ENCODE peak calls at places on chromosomes 5 and 9, in nine cellular contexts. F is H9; T is neural crest cell; Y is CD8-positive, alpha-beta T cell; Z is foreskin keratinocyte; V is fibroblast of lung; L is neural progenitor cell; R is transverse colon; S is AG09309. Q is an unnamed sample.

GRCh38 chr5:173851595-173852248 is 36.4 kb upstream of the CPEB4 start:
- DNase-seq in F (no peak), T (no peak), Y (no peak), Z (no peak), V (no peak), L (no peak), R (no peak), S (no peak), Q (no peak)

GRCh38 chr9:111438576-111439235 is 45.5 kb downstream of the ECPAS start:
- DNase-seq in F (no peak), T (no peak), Y (no peak), Z (no peak), V (peak; percentile 50), L (no peak), R (no peak), S (no peak), Q (no peak)

GRCh38 chr5:50711280-50711679 is 44.8 kb downstream of the PARP8 start:
- DNase-seq in F (no peak), T (no peak), Y (peak; percentile 47), Z (no peak), V (no peak), L (no peak), R (peak; percentile 53), S (no peak), Q (no peak)

GRCh38 chr5:39998518-39998917 is 573.7 kb upstream of the DAB2 start:
- DNase-seq in F (no peak), T (no peak), Y (no peak), Z (no peak), V (no peak), L (no peak), R (peak; percentile 13), S (no peak), Q (no peak)

GRCh38 chr5:143229426-143229895 is 174.0 kb downstream of the NR3C1 start:
- DNase-seq in F (no peak), T (no peak), Y (peak; percentile 15), Z (no peak), V (no peak), L (peak; percentile 10), R (no peak), S (no peak), Q (no peak)

GRCh38 chr5:13325765-13326164 is 618.7 kb downstream of the DNAH5 start:
- DNase-seq in F (no peak), T (no peak), Y (no peak), Z (peak; percentile 62), V (peak; percentile 83), L (no peak), R (no peak), S (no peak), Q (no peak)

GRCh38 chr5:148268556-148268955 is at the start of gene SPINK13:
- DNase-seq in F (no peak), T (no peak), Y (no peak), Z (peak; percentile 60), V (peak; percentile 86), L (no peak), R (no peak), S (peak; percentile 71), Q (no peak)

GRCh38 chr9:129979346-129979745 is 63.6 kb downstream of the FNBP1 start:
- DNase-seq in F (no peak), T (no peak), Y (no peak), Z (no peak), V (no peak), L (no peak), R (no peak), S (no peak), Q (no peak)

GRCh38 chr5:114782869-114783268 is 386.8 kb downstream of the TRIM36 start:
- DNase-seq in F (peak; percentile 69), T (no peak), Y (no peak), Z (no peak), V (no peak), L (peak; percentile 20), R (no peak), S (no peak), Q (peak; percentile 9)

GRCh38 chr5:140336388-140336787 is 10.0 kb downstream of the HBEGF start:
- DNase-seq in F (no peak), T (no peak), Y (no peak), Z (no peak), V (no peak), L (no peak), R (no peak), S (no peak), Q (no peak)

GRCh38 chr9:18890372-18890771 is 142.6 kb downstream of the SAXO1 start:
- DNase-seq in F (no peak), T (no peak), Y (no peak), Z (peak; percentile 74), V (peak; percentile 78), L (no peak), R (no peak), S (no peak), Q (no peak)

GRCh38 chr9:18473551-18474279 is at the start of gene ADAMTSL1:
- DNase-seq in F (peak; percentile 94), T (peak; percentile 28), Y (no peak), Z (no peak), V (peak; percentile 91), L (peak; percentile 92), R (peak; percentile 25), S (no peak), Q (peak; percentile 28)

GRCh38 chr5:175814676-175815075 is 56.7 kb upstream of the CPLX2 start:
- DNase-seq in F (no peak), T (no peak), Y (no peak), Z (peak; percentile 53), V (peak; percentile 78), L (no peak), R (no peak), S (peak; percentile 46), Q (no peak)

GRCh38 chr5:36655171-36655570 is 48.8 kb downstream of the SLC1A3 start:
- DNase-seq in F (peak; percentile 34), T (no peak), Y (no peak), Z (no peak), V (no peak), L (peak; percentile 37), R (no peak), S (no peak), Q (no peak)

GRCh38 chr9:100222674-100223073 is 123.6 kb downstream of the INVS start:
- DNase-seq in F (no peak), T (no peak), Y (no peak), Z (peak; percentile 18), V (peak; percentile 42), L (peak; percentile 7), R (no peak), S (peak; percentile 23), Q (no peak)
- TF ChIP-seq CTCF in F (peak; percentile 60), T (peak; percentile 57), Y (no peak), Z (peak; percentile 60), V (peak; percentile 49), L (peak; percentile 48), R (peak; percentile 11), S (peak; percentile 45), Q (peak; percentile 12)

GRCh38 chr5:1468247-1468612 is 23.0 kb upstream of the SLC6A3 start:
- DNase-seq in F (peak; percentile 73), T (peak; percentile 58), Y (peak; percentile 56), Z (no peak), V (no peak), L (peak; percentile 77), R (no peak), S (no peak), Q (peak; percentile 90)
- TF ChIP-seq CTCF in F (peak; percentile 85), T (peak; percentile 65), Y (peak; percentile 19), Z (peak; percentile 47), V (peak; percentile 24), L (peak; percentile 83), R (peak; percentile 44), S (peak; percentile 51), Q (peak; percentile 98)

DNA sequence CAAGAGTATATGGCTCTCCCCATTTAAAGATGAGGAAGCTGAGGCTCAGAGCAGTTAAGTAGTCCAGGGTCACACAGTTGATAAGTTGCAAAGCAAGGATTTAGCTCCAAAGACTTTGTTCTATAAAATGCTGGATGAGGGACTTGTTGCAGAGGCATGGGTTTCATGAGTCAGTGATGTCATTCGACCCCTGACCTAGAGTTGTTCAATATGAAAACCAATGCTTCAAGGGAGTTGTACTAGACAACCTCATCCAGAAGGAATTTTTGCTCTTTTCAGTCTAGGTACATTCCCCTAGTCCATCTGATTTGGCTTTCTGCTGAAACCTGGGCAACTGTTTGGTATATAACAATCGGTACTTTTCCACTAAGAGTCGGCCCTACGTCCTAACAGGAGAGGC is 550.4 kb downstream of the EBF1 start:
- DNase-seq in F (no peak), T (no peak), Y (no peak), Z (no peak), V (no peak), L (no peak), R (no peak), S (no peak), Q (no peak)
- TF ChIP-seq CTCF in F (no peak), T (no peak), Y (no peak), Z (no peak), V (no peak), L (no peak), R (no peak), S (no peak), Q (no peak)

GRCh38 chr5:56383761-56384160 is 150.6 kb upstream of the ANKRD55 start:
- DNase-seq in F (no peak), T (no peak), Y (no peak), Z (no peak), V (no peak), L (no peak), R (no peak), S (no peak), Q (no peak)

GRCh38 chr5:56377573-56377972 is 144.4 kb upstream of the ANKRD55 start:
- DNase-seq in F (no peak), T (no peak), Y (no peak), Z (no peak), V (no peak), L (no peak), R (no peak), S (no peak), Q (no peak)

GRCh38 chr5:56384186-56384585 is 151.1 kb upstream of the ANKRD55 start:
- DNase-seq in F (no peak), T (no peak), Y (no peak), Z (no peak), V (no peak), L (no peak), R (no peak), S (no peak), Q (no peak)

GRCh38 chr5:56386046-56386445 is 152.9 kb upstream of the ANKRD55 start:
- DNase-seq in F (no peak), T (no peak), Y (no peak), Z (no peak), V (no peak), L (no peak), R (no peak), S (no peak), Q (no peak)

DNA sequence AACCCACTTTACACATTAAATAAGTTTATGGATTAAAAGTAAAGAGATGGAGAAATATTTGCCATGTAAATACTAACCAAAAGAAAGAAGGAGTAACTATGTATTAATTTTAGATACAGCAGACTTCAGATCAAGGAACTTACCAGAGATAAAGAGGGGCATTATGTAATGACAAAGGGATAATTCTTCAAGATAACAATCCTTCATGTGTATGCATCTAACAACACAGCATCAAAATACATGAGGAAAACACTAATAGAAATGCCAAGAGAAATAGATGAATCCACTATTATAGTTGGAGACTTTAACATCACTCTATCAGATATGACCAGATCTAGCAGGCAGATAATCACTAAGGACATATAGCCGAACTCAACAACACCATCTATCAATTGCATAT is 149.8 kb upstream of the ANKRD55 start:
- DNase-seq in F (no peak), T (no peak), Y (no peak), Z (no peak), V (no peak), L (no peak), R (no peak), S (no peak), Q (no peak)
- TF ChIP-seq CTCF in F (no peak), T (no peak), Y (no peak), Z (no peak), V (no peak), L (no peak), R (no peak), S (no peak), Q (no peak)